ENCODE peak calls at places on chromosomes 7 and 10, in ten cellular contexts. F is epithelial cell of esophagus; L is stimulated activated CD8-positive, alpha-beta memory T cell treated with anti-CD3 and anti-CD28 coated beads, Interleukin-2, amount 100 ng/mL, for 1 hour; G is nephron progenitor cell; X is central memory CD4-positive, alpha-beta T cell; Y is MCF 10A; R is HS-5; M is astrocyte; D is H7; E is posterior cingulate gyrus. T is an unnamed sample.

GRCh38 chr7:80977751-80978150 is 58.9 kb upstream of the SEMA3C start:
- DNase-seq in F (no peak), L (no peak), G (no peak), X (no peak), Y (no peak), R (no peak), M (no peak), D (no peak), E (no peak), T (no peak)

GRCh38 chr10:122164028-122164601 is 107.0 kb upstream of the BTBD16 start:
- DNase-seq in F (no peak), L (no peak), G (peak), X (no peak), Y (no peak), R (no peak), M (peak), D (no peak), E (peak), T (no peak)

GRCh38 chr10:878333-878753 is 53.2 kb downstream of the LARP4B start:
- DNase-seq in F (peak), L (no peak), G (no peak), X (no peak), Y (peak), R (no peak), M (no peak), D (no peak), E (no peak), T (no peak)

GRCh38 chr7:40887099-40887498 is 752.3 kb downstream of the SUGCT start:
- DNase-seq in F (peak), L (no peak), G (no peak), X (no peak), Y (no peak), R (peak), M (peak), D (no peak), E (no peak), T (no peak)

GRCh38 chr10:1476106-1476803 is 261.1 kb downstream of the ADARB2 start:
- DNase-seq in F (no peak), L (no peak), G (peak), X (no peak), Y (no peak), R (no peak), M (no peak), D (no peak), E (no peak), T (no peak)

GRCh38 chr7:101934618-101935017 is 117.2 kb downstream of the CUX1 start:
- DNase-seq in F (no peak), L (no peak), G (no peak), X (no peak), Y (no peak), R (no peak), M (no peak), D (no peak), E (no peak), T (no peak)

GRCh38 chr7:73681031-73681430 is 2.2 kb downstream of the DNAJC30 start:
- DNase-seq in F (peak), L (no peak), G (no peak), X (no peak), Y (peak), R (no peak), M (peak), D (no peak), E (no peak), T (no peak)

GRCh38 chr10:71268751-71269150 is 50.3 kb upstream of the SLC29A3 start:
- DNase-seq in F (no peak), L (no peak), G (no peak), X (no peak), Y (no peak), R (no peak), M (peak), D (no peak), E (peak), T (no peak)

GRCh38 chr7:95963446-95963990 is 191.2 kb downstream of the DYNC1I1 start:
- DNase-seq in F (no peak), L (no peak), G (no peak), X (no peak), Y (no peak), R (no peak), M (no peak), D (no peak), E (no peak), T (no peak)

GRCh38 chr10:74077416-74077815 is 73.2 kb downstream of the AP3M1 start:
- DNase-seq in F (no peak), L (no peak), G (no peak), X (no peak), Y (no peak), R (no peak), M (peak), D (no peak), E (no peak), T (no peak)

GRCh38 chr7:92567460-92567859 is 22.7 kb downstream of the FAM133B start:
- DNase-seq in F (peak), L (no peak), G (no peak), X (no peak), Y (peak), R (no peak), M (no peak), D (no peak), E (no peak), T (no peak)

GRCh38 chr10:34580643-34581042 is 234.5 kb downstream of the PARD3 start:
- DNase-seq in F (peak), L (no peak), G (no peak), X (no peak), Y (peak), R (no peak), M (peak), D (no peak), E (no peak), T (no peak)

GRCh38 chr7:153530441-153530840 is 521.8 kb upstream of the DPP6 start:
- DNase-seq in F (no peak), L (no peak), G (no peak), X (no peak), Y (no peak), R (no peak), M (no peak), D (no peak), E (no peak), T (no peak)

GRCh38 chr7:103989785-103990775 is 622 bp upstream of the RELN start:
- DNase-seq in F (peak), L (no peak), G (peak), X (no peak), Y (no peak), R (no peak), M (peak), D (peak), E (peak), T (no peak)

GRCh38 chr7:147153571-147153970 is 1037.0 kb downstream of the CNTNAP2 start:
- DNase-seq in F (no peak), L (no peak), G (no peak), X (no peak), Y (no peak), R (no peak), M (no peak), D (no peak), E (no peak), T (no peak)

GRCh38 chr10:45653454-45653853 is 19.1 kb downstream of the ZFAND4 start:
- DNase-seq in F (no peak), L (no peak), G (no peak), X (no peak), Y (no peak), R (no peak), M (no peak), D (no peak), E (no peak), T (no peak)

GRCh38 chr10:126422561-126422960 is 34.3 kb upstream of the ADAM12 start:
- DNase-seq in F (peak), L (no peak), G (no peak), X (no peak), Y (peak), R (no peak), M (peak), D (no peak), E (no peak), T (no peak)

GRCh38 chr7:129376076-129376777 is 58.0 kb upstream of the STRIP2 start:
- DNase-seq in F (peak), L (no peak), G (peak), X (peak), Y (peak), R (no peak), M (peak), D (peak), E (peak), T (peak)

GRCh38 chr10:93548376-93549071 is 17.9 kb upstream of the FFAR4 start:
- DNase-seq in F (peak), L (no peak), G (no peak), X (no peak), Y (no peak), R (peak), M (no peak), D (no peak), E (no peak), T (no peak)

GRCh38 chr7:151451156-151451555 is 11.2 kb upstream of the CRYGN start:
- DNase-seq in F (no peak), L (no peak), G (no peak), X (no peak), Y (no peak), R (no peak), M (no peak), D (no peak), E (no peak), T (no peak)

GRCh38 chr7:25856056-25856780 is 295.8 kb upstream of the NFE2L3 start:
- DNase-seq in F (peak), L (no peak), G (peak), X (no peak), Y (no peak), R (no peak), M (no peak), D (no peak), E (no peak), T (no peak)

GRCh38 chr10:109953745-109954144 is 30.4 kb upstream of the XPNPEP1 start:
- DNase-seq in F (no peak), L (no peak), G (no peak), X (no peak), Y (no peak), R (no peak), M (no peak), D (no peak), E (no peak), T (no peak)

GRCh38 chr10:88693392-88694020 is 12.5 kb upstream of the LIPK start:
- DNase-seq in F (peak), L (no peak), G (no peak), X (no peak), Y (peak), R (no peak), M (no peak), D (no peak), E (no peak), T (no peak)

GRCh38 chr7:156383526-156383925 is 257.0 kb upstream of the RNF32 start:
- DNase-seq in F (no peak), L (no peak), G (no peak), X (no peak), Y (no peak), R (no peak), M (no peak), D (no peak), E (no peak), T (no peak)

GRCh38 chr10:72097448-72098300 is 9.3 kb upstream of the SPOCK2 start:
- DNase-seq in F (peak), L (no peak), G (no peak), X (no peak), Y (peak), R (peak), M (peak), D (no peak), E (no peak), T (no peak)

GRCh38 chr7:159028456-159029401 is 115.9 kb downstream of the VIPR2 start:
- DNase-seq in F (no peak), L (no peak), G (no peak), X (no peak), Y (no peak), R (no peak), M (no peak), D (no peak), E (no peak), T (no peak)

GRCh38 chr7:34075976-34076375 is 170.6 kb downstream of the BMPER start:
- DNase-seq in F (no peak), L (no peak), G (no peak), X (no peak), Y (no peak), R (no peak), M (no peak), D (no peak), E (no peak), T (no peak)

GRCh38 chr10:119871881-119872609 is 598 bp downstream of the MCMBP start:
- DNase-seq in F (peak), L (peak), G (peak), X (peak), Y (peak), R (no peak), M (no peak), D (peak), E (peak), T (peak)

GRCh38 chr7:2628137-2628482 is 3.7 kb upstream of the TTYH3 start:
- DNase-seq in F (no peak), L (no peak), G (no peak), X (no peak), Y (no peak), R (no peak), M (no peak), D (no peak), E (peak), T (no peak)

GRCh38 chr10:49010295-49010694 is 70.7 kb upstream of the LRRC18 start:
- DNase-seq in F (no peak), L (no peak), G (no peak), X (no peak), Y (no peak), R (no peak), M (no peak), D (no peak), E (no peak), T (no peak)

GRCh38 chr10:71982269-71983178 is 18.3 kb downstream of the CHST3 start:
- DNase-seq in F (no peak), L (no peak), G (no peak), X (no peak), Y (no peak), R (no peak), M (no peak), D (peak), E (no peak), T (no peak)

GRCh38 chr7:1092806-1093505 is 5.0 kb downstream of the GPER1 start:
- DNase-seq in F (no peak), L (no peak), G (no peak), X (no peak), Y (no peak), R (no peak), M (no peak), D (no peak), E (no peak), T (no peak)

GRCh38 chr7:105711726-105712402 is 130.6 kb upstream of the EFCAB10 start:
- DNase-seq in F (no peak), L (no peak), G (no peak), X (no peak), Y (no peak), R (no peak), M (no peak), D (no peak), E (no peak), T (no peak)

GRCh38 chr10:50846753-50847152 is 38.7 kb downstream of the A1CF start:
- DNase-seq in F (peak), L (no peak), G (no peak), X (no peak), Y (no peak), R (peak), M (peak), D (no peak), E (no peak), T (no peak)

GRCh38 chr10:124624875-124625274 is 119.3 kb downstream of the FAM53B start:
- DNase-seq in F (no peak), L (no peak), G (no peak), X (no peak), Y (no peak), R (no peak), M (no peak), D (no peak), E (no peak), T (no peak)

GRCh38 chr7:2529161-2530075 is 9.8 kb downstream of the LFNG start:
- DNase-seq in F (peak), L (no peak), G (no peak), X (peak), Y (peak), R (peak), M (peak), D (no peak), E (no peak), T (peak)

GRCh38 chr7:129845178-129845971 is 107.4 kb downstream of the UBE2H start:
- DNase-seq in F (peak), L (no peak), G (no peak), X (no peak), Y (no peak), R (peak), M (peak), D (no peak), E (no peak), T (no peak)

GRCh38 chr10:34386911-34387310 is 428.2 kb downstream of the PARD3 start:
- DNase-seq in F (peak), L (no peak), G (no peak), X (no peak), Y (no peak), R (no peak), M (no peak), D (no peak), E (no peak), T (no peak)

T was measured in activated gamma-delta T cell treated with anti-CD3 and anti-CD28 coated beads, Interleukin-2, amount 50 U/mL, for 16 hours.